ENCODE peak calls at places on chromosomes 11 and 22, in six cellular contexts. K is AG10803, S is kidney, C is PC-9, E is thyroid gland, N is sigmoid colon. V is an unnamed sample.

GRCh38 chr11:128835741-128836410 is 31.2 kb downstream of the KCNJ1 start:
- DNase-seq in K (no peak), S (no peak), C (no peak), E (peak), N (no peak), V (no peak)

GRCh38 chr11:7578276-7578955 is 64.6 kb downstream of the PPFIBP2 start:
- DNase-seq in K (no peak), S (no peak), C (peak), E (no peak), N (no peak), V (no peak)

GRCh38 chr22:20774882-20775281 is 969 bp downstream of the SERPIND1 start:
- DNase-seq in K (no peak), S (no peak), C (no peak), E (peak), N (no peak), V (no peak)

GRCh38 chr11:110196241-110196754 is 100.1 kb downstream of the RDX start:
- DNase-seq in K (peak), S (no peak), C (peak), E (no peak), N (no peak), V (no peak)

GRCh38 chr22:38303974-38304373 is 13.3 kb downstream of the CSNK1E start:
- DNase-seq in K (no peak), S (no peak), C (no peak), E (no peak), N (no peak), V (no peak)

GRCh38 chr11:130181295-130182272 is 22.0 kb downstream of the ST14 start:
- DNase-seq in K (peak), S (no peak), C (peak), E (peak), N (no peak), V (peak)

GRCh38 chr11:36469063-36469462 is 41.0 kb downstream of the TRAF6 start:
- DNase-seq in K (no peak), S (no peak), C (no peak), E (no peak), N (no peak), V (no peak)

GRCh38 chr11:44036811-44037657 is 10.7 kb upstream of the ACCSL start:
- DNase-seq in K (peak), S (peak), C (peak), E (peak), N (peak), V (peak)

GRCh38 chr22:38402204-38402603 is 52.8 kb downstream of the KCNJ4 start:
- DNase-seq in K (no peak), S (peak), C (no peak), E (no peak), N (no peak), V (no peak)

GRCh38 chr11:36453678-36454077 is 56.4 kb downstream of the TRAF6 start:
- DNase-seq in K (no peak), S (no peak), C (peak), E (no peak), N (no peak), V (no peak)

GRCh38 chr11:43944761-43945311 is 2.4 kb downstream of the C11orf96 start:
- DNase-seq in K (no peak), S (peak), C (no peak), E (no peak), N (peak), V (peak)

GRCh38 chr11:71286701-71287643 is 34.6 kb upstream of the SHANK2 start:
- DNase-seq in K (peak), S (peak), C (no peak), E (peak), N (peak), V (peak)

GRCh38 chr22:49047461-49047860 is 780.2 kb downstream of the BRD1 start:
- DNase-seq in K (no peak), S (no peak), C (no peak), E (no peak), N (no peak), V (no peak)

GRCh38 chr11:118415051-118415738 is 13.8 kb downstream of the ATP5MG start:
- DNase-seq in K (no peak), S (no peak), C (no peak), E (no peak), N (no peak), V (no peak)

GRCh38 chr22:17842386-17842785 is 68.1 kb upstream of the BID start:
- DNase-seq in K (no peak), S (no peak), C (no peak), E (no peak), N (peak), V (no peak)

GRCh38 chr11:96925862-96926261 is 536.0 kb downstream of the JRKL start:
- DNase-seq in K (no peak), S (no peak), C (no peak), E (no peak), N (no peak), V (no peak)

GRCh38 chr22:21064917-21065864 is 19.4 kb downstream of the LRRC74B start:
- DNase-seq in K (peak), S (peak), C (peak), E (peak), N (peak), V (no peak)

GRCh38 chr11:31875861-31876625 is 64.9 kb upstream of the PAX6 start:
- DNase-seq in K (no peak), S (no peak), C (peak), E (no peak), N (no peak), V (no peak)

GRCh38 chr11:36130401-36130800 is 158.8 kb downstream of the COMMD9 start:
- DNase-seq in K (no peak), S (no peak), C (no peak), E (no peak), N (no peak), V (peak)

GRCh38 chr11:45651156-45651555 is 14.3 kb downstream of the CHST1 start:
- DNase-seq in K (no peak), S (no peak), C (no peak), E (no peak), N (peak), V (no peak)

GRCh38 chr11:104765401-104765800 is 132.9 kb downstream of the CASP12 start:
- DNase-seq in K (no peak), S (no peak), C (no peak), E (no peak), N (no peak), V (no peak)

DNA sequence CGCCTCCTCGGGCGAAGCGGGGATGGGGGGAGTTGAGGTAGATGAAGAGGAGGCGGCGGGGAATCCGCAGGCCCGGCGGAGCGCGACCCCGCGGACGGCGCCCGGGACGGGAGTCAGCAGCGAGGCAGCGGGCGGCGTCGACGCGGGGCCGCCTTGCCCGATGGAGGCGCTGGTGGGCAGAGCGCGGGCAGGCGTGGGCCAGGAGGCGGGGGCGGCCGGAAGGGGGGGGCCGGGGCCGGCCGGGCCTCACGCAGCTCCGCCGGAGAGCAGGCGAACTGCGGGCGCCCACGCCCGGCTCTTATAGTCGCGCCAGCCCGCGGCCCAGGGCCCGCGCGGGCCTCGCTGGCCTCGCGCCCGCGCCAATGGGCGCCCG is at the start of gene IGF2:
- DNase-seq in K (no peak), S (peak), C (no peak), E (no peak), N (no peak), V (peak)
- H3K4me3 ChIP-seq in K (no peak), S (no peak), C (no peak), E (peak), N (peak), V (no peak)

GRCh38 chr11:47394322-47395224 is 13.8 kb upstream of the SLC39A13 start:
- DNase-seq in K (no peak), S (peak), C (no peak), E (no peak), N (peak), V (no peak)
- H3K4me3 ChIP-seq in K (no peak), S (no peak), C (no peak), E (no peak), N (peak), V (no peak)

GRCh38 chr22:27247691-27248434 is 553.7 kb downstream of the MN1 start:
- DNase-seq in K (peak), S (no peak), C (no peak), E (peak), N (no peak), V (no peak)
- H3K4me3 ChIP-seq in K (no peak), S (no peak), C (no peak), E (no peak), N (no peak), V (no peak)

GRCh38 chr11:34264266-34265110 is 93.3 kb downstream of the ABTB2 start:
- DNase-seq in K (no peak), S (no peak), C (no peak), E (no peak), N (no peak), V (no peak)
- H3K4me3 ChIP-seq in K (no peak), S (no peak), C (no peak), E (no peak), N (no peak), V (no peak)

GRCh38 chr22:30434775-30435315 is 9.3 kb downstream of the MTFP1 start:
- DNase-seq in K (no peak), S (peak), C (no peak), E (no peak), N (no peak), V (no peak)
- H3K4me3 ChIP-seq in K (no peak), S (no peak), C (no peak), E (no peak), N (no peak), V (no peak)

GRCh38 chr11:1012740-1013627 is 23.5 kb downstream of the MUC6 start:
- DNase-seq in K (no peak), S (no peak), C (no peak), E (no peak), N (no peak), V (no peak)

GRCh38 chr11:1015826-1016565 is 20.5 kb downstream of the MUC6 start:
- DNase-seq in K (no peak), S (no peak), C (no peak), E (no peak), N (no peak), V (no peak)

GRCh38 chr11:1013628-1013935 is 22.9 kb downstream of the MUC6 start:
- DNase-seq in K (no peak), S (no peak), C (no peak), E (no peak), N (no peak), V (no peak)

GRCh38 chr11:1014276-1014675 is 22.2 kb downstream of the MUC6 start:
- DNase-seq in K (no peak), S (no peak), C (no peak), E (no peak), N (no peak), V (no peak)

GRCh38 chr11:1015064-1015463 is 21.5 kb downstream of the MUC6 start:
- DNase-seq in K (no peak), S (no peak), C (no peak), E (no peak), N (no peak), V (no peak)
- H3K4me3 ChIP-seq in K (no peak), S (no peak), C (no peak), E (no peak), N (no peak), V (no peak)

DNA sequence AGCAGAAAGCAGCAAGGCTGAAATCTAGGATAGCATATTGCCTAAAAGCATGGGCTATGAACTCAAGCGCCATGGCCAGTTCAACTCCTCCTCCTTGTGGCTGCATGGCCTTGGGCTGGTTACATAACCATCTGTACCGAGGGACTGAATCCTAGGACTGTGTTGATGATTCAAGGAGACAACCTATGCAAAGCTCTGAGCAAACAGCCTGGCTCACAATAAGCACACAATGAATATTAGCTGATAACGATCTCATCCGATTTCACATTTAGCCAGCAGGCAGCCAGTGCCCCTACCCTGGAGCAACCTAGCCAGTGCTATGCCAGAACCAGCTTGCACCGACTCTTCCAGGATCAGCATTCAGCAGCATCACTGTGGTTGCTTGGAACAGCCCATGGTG is 698.4 kb downstream of the TBC1D22A start:
- DNase-seq in K (no peak), S (no peak), C (no peak), E (no peak), N (no peak), V (no peak)
- H3K4me3 ChIP-seq in K (no peak), S (no peak), C (no peak), E (no peak), N (no peak), V (no peak)

V was measured in MG63.